ENCODE peak calls at places on chromosomes 4 and X, in seven cellular contexts. B is NCI-H524 treated with DMSO at 0.1 percent for 48 hours, A is left ventricle myocardium inferior, G is amniotic stem cell, O is ELF-1, L is DMS153, Z is NAMALWA. S is an unnamed sample.

GRCh38 chr4:138655970-138656369 is 359.6 kb upstream of the NOCT start:
- DNase-seq in G (no peak), L (no peak), Z (no peak), B (no peak), A (no peak), O (no peak), S (no peak)

GRCh38 chr4:153152453-153153338 is 51.5 kb upstream of the TRIM2 start:
- DNase-seq in O (peak), L (peak), B (peak), G (no peak), A (peak), Z (no peak), S (peak)

GRCh38 chr4:120236873-120237272 is 170.2 kb upstream of the MAD2L1 start:
- DNase-seq in G (no peak), A (no peak), L (no peak), O (no peak), B (no peak), Z (no peak), S (no peak)

GRCh38 chr4:38842998-38843397 is 13.6 kb downstream of the TLR6 start:
- DNase-seq in B (no peak), A (no peak), O (no peak), Z (no peak), G (no peak), L (peak), S (no peak)

GRCh38 chr4:38803833-38804653 is 548 bp downstream of the TLR1 start:
- DNase-seq in B (no peak), L (no peak), Z (no peak), A (no peak), O (no peak), G (no peak), S (no peak)

GRCh38 chr4:39548425-39549067 is 21.3 kb upstream of the UGDH start:
- DNase-seq in G (no peak), O (no peak), B (no peak), Z (no peak), A (no peak), L (no peak), S (no peak)

GRCh38 chr4:113610542-113610941 is 151.0 kb downstream of the CAMK2D start:
- DNase-seq in L (no peak), O (no peak), A (no peak), Z (no peak), B (no peak), G (no peak), S (no peak)

GRCh38 chr4:128847074-128847724 is 37.7 kb downstream of the JADE1 start:
- DNase-seq in O (no peak), B (no peak), G (no peak), Z (no peak), A (no peak), L (peak), S (no peak)

GRCh38 chrX:16683007-16683664 is 29.3 kb downstream of the CTPS2 start:
- DNase-seq in L (no peak), B (no peak), Z (no peak), G (no peak), O (no peak), A (no peak), S (no peak)

GRCh38 chrX:8005678-8006347 is 78.6 kb upstream of the PNPLA4 start:
- DNase-seq in G (no peak), B (no peak), O (no peak), L (no peak), Z (no peak), A (no peak), S (peak)

GRCh38 chr4:117700111-117700892 is 334.0 kb upstream of the NDST3 start:
- DNase-seq in L (peak), B (peak), O (peak), A (no peak), Z (peak), G (no peak), S (no peak)

GRCh38 chr4:32748498-32748897 is 2028.3 kb downstream of the PCDH7 start:
- DNase-seq in O (no peak), L (no peak), Z (no peak), A (no peak), G (no peak), B (no peak), S (no peak)

GRCh38 chr4:148514581-148514980 is 72.4 kb upstream of the NR3C2 start:
- DNase-seq in Z (no peak), G (no peak), B (no peak), L (no peak), A (no peak), O (no peak), S (no peak)

GRCh38 chrX:49701323-49701722 is 5.5 kb upstream of the PAGE1 start:
- DNase-seq in G (no peak), L (no peak), A (no peak), O (no peak), Z (no peak), B (no peak), S (no peak)

GRCh38 chr4:80309301-80310004 is 26.1 kb upstream of the CFAP299 start:
- DNase-seq in Z (no peak), L (no peak), B (no peak), A (no peak), O (no peak), G (peak), S (no peak)

GRCh38 chr4:80125252-80126177 is 52.5 kb upstream of the ANTXR2 start:
- DNase-seq in O (no peak), L (no peak), Z (peak), B (no peak), G (no peak), A (no peak), S (peak)

GRCh38 chrX:41802958-41803357 is 79.0 kb downstream of the GPR82 start:
- DNase-seq in O (peak), B (no peak), L (no peak), Z (no peak), A (no peak), G (no peak), S (no peak)

GRCh38 chrX:17656556-17656955 is 80.7 kb upstream of the SCML1 start:
- DNase-seq in B (no peak), Z (no peak), L (no peak), G (no peak), O (no peak), A (no peak), S (no peak)

GRCh38 chrX:1852082-1852481 is 237.2 kb downstream of the ASMT start:
- DNase-seq in O (no peak), B (no peak), Z (no peak), G (no peak), A (no peak), L (no peak), S (no peak)

GRCh38 chr4:108087293-108087967 is 81.3 kb downstream of the LEF1 start:
- DNase-seq in A (no peak), Z (no peak), L (no peak), O (no peak), G (no peak), B (no peak), S (no peak)

GRCh38 chr4:173943547-173943946 is 339.9 kb downstream of the FBXO8 start:
- DNase-seq in B (no peak), G (no peak), A (no peak), L (no peak), Z (no peak), O (no peak), S (no peak)

GRCh38 chr4:26058537-26058936 is 144.5 kb downstream of the SMIM20 start:
- DNase-seq in O (no peak), Z (no peak), L (no peak), B (no peak), A (no peak), G (no peak), S (no peak)

GRCh38 chr4:168677063-168677462 is 180.2 kb downstream of the PALLD start:
- DNase-seq in O (peak), G (no peak), A (no peak), L (peak), Z (no peak), B (no peak), S (no peak)

GRCh38 chr4:38030023-38030422 is 69.8 kb downstream of the PTTG2 start:
- DNase-seq in Z (no peak), L (no peak), G (no peak), O (no peak), A (no peak), B (no peak), S (no peak)

GRCh38 chr4:174946246-174946645 is 28.1 kb downstream of the ADAM29 start:
- DNase-seq in L (no peak), B (no peak), O (no peak), G (no peak), A (no peak), Z (no peak), S (no peak)

GRCh38 chr4:37891221-37892159 is 606 bp downstream of the TBC1D1 start:
- DNase-seq in A (peak), Z (peak), L (no peak), O (no peak), G (no peak), B (no peak), S (peak)

GRCh38 chr4:88803600-88804096 is 106.0 kb upstream of the NAP1L5 start:
- DNase-seq in A (no peak), L (no peak), Z (no peak), B (no peak), G (peak), O (no peak), S (no peak)

GRCh38 chrX:107542500-107542899 is 85.8 kb upstream of the PRPS1 start:
- DNase-seq in O (peak), B (no peak), Z (peak), A (no peak), L (peak), G (no peak), S (no peak)

GRCh38 chrX:723781-724180 is 93.2 kb downstream of the SHOX start:
- DNase-seq in B (no peak), O (no peak), L (no peak), G (no peak), A (no peak), Z (peak), S (no peak)

GRCh38 chr4:140790171-140790570 is 34.0 kb upstream of the TBC1D9 start:
- DNase-seq in B (no peak), Z (no peak), L (no peak), O (no peak), A (no peak), G (no peak), S (no peak)

GRCh38 chr4:136032391-136032790 is 1499.9 kb downstream of the PCDH18 start:
- DNase-seq in A (no peak), G (no peak), B (no peak), Z (no peak), L (no peak), O (no peak), S (no peak)

GRCh38 chr4:38560763-38561558 is 103.0 kb upstream of the KLF3 start:
- DNase-seq in O (no peak), A (no peak), Z (no peak), G (no peak), L (no peak), B (peak), S (no peak)

GRCh38 chr4:25253072-25253447 is 19.2 kb downstream of the PI4K2B start:
- DNase-seq in B (no peak), O (no peak), A (no peak), L (no peak), Z (no peak), G (no peak), S (no peak)

GRCh38 chr4:166259081-166259480 is 386.0 kb downstream of the TLL1 start:
- DNase-seq in Z (no peak), O (no peak), L (no peak), B (no peak), G (no peak), A (no peak), S (no peak)

GRCh38 chr4:5963611-5964010 is 54.6 kb downstream of the C4orf50 start:
- DNase-seq in B (peak), Z (no peak), G (no peak), A (no peak), L (no peak), O (peak), S (no peak)

GRCh38 chr4:123585111-123585510 is 188.5 kb downstream of the SPRY1 start:
- DNase-seq in G (no peak), Z (no peak), O (no peak), B (no peak), A (no peak), L (no peak), S (no peak)

GRCh38 chr4:185305979-185306442 is 89.7 kb downstream of the LRP2BP start:
- DNase-seq in O (peak), A (no peak), G (peak), B (no peak), Z (no peak), L (peak), S (no peak)